ENCODE peak calls at places on chromosomes 2 and 18, in six cellular contexts. E is upper lobe of left lung, Y is HFF-Myc, Q is small intestine, V is AG04450, I is sigmoid colon. Z is an unnamed sample.

GRCh38 chr2:117562654-117563053 is 251.8 kb upstream of the DDX18 start:
- DNase-seq in E (no peak), Y (no peak), Q (no peak), V (no peak), I (no peak), Z (no peak)

GRCh38 chr2:139529045-139529444 is 748.9 kb upstream of the NXPH2 start:
- DNase-seq in E (no peak), Y (no peak), Q (no peak), V (no peak), I (no peak), Z (no peak)

GRCh38 chr2:105739408-105739807 is 5.3 kb upstream of the NCK2 start:
- DNase-seq in E (no peak), Y (no peak), Q (no peak), V (no peak), I (no peak), Z (no peak)

GRCh38 chr2:209368406-209368805 is 55.4 kb upstream of the MAP2 start:
- DNase-seq in E (no peak), Y (no peak), Q (no peak), V (no peak), I (no peak), Z (no peak)

GRCh38 chr18:67771271-67771670 is 254.8 kb upstream of the DSEL start:
- DNase-seq in E (no peak), Y (no peak), Q (no peak), V (no peak), I (no peak), Z (no peak)

GRCh38 chr2:165927353-165927752 is 26.2 kb downstream of the TTC21B start:
- DNase-seq in E (no peak), Y (no peak), Q (no peak), V (peak), I (no peak), Z (no peak)

GRCh38 chr2:76849086-76849485 is 673.1 kb downstream of the LRRTM4 start:
- DNase-seq in E (no peak), Y (no peak), Q (no peak), V (no peak), I (no peak), Z (no peak)

GRCh38 chr2:172445851-172446250 is 18.5 kb downstream of the ITGA6 start:
- DNase-seq in E (no peak), Y (no peak), Q (peak), V (no peak), I (no peak), Z (no peak)

GRCh38 chr2:216215991-216216390 is 106.8 kb downstream of the XRCC5 start:
- DNase-seq in E (no peak), Y (peak), Q (peak), V (no peak), I (no peak), Z (no peak)

GRCh38 chr2:45114221-45114955 is 105.1 kb upstream of the SIX2 start:
- DNase-seq in E (no peak), Y (no peak), Q (no peak), V (no peak), I (no peak), Z (no peak)

GRCh38 chr18:40313030-40313642 is 1641.9 kb upstream of the PIK3C3 start:
- DNase-seq in E (no peak), Y (no peak), Q (no peak), V (no peak), I (no peak), Z (no peak)

GRCh38 chr18:50507120-50507590 is 52.7 kb upstream of the MAPK4 start:
- DNase-seq in E (no peak), Y (no peak), Q (peak), V (no peak), I (peak), Z (no peak)

GRCh38 chr2:131062066-131062465 is 31.2 kb downstream of the FAM168B start:
- DNase-seq in E (no peak), Y (no peak), Q (no peak), V (no peak), I (no peak), Z (no peak)

GRCh38 chr2:152507941-152508340 is 173.0 kb downstream of the FMNL2 start:
- DNase-seq in E (no peak), Y (no peak), Q (no peak), V (no peak), I (no peak), Z (no peak)

GRCh38 chr2:10287766-10288165 is 14.9 kb upstream of the HPCAL1 start:
- DNase-seq in E (no peak), Y (no peak), Q (no peak), V (no peak), I (no peak), Z (no peak)

GRCh38 chr2:212015588-212015987 is 523.0 kb downstream of the ERBB4 start:
- DNase-seq in E (no peak), Y (no peak), Q (no peak), V (no peak), I (no peak), Z (no peak)

GRCh38 chr18:79058007-79058406 is 11.2 kb upstream of the ATP9B start:
- DNase-seq in E (no peak), Y (no peak), Q (no peak), V (no peak), I (no peak), Z (no peak)

GRCh38 chr2:148640767-148641166 is 3.8 kb upstream of the EPC2 start:
- DNase-seq in E (no peak), Y (no peak), Q (peak), V (no peak), I (no peak), Z (no peak)

GRCh38 chr2:241308267-241308666 is 7.2 kb downstream of the HDLBP start:
- DNase-seq in E (no peak), Y (no peak), Q (no peak), V (no peak), I (no peak), Z (peak)

GRCh38 chr2:19787134-19787533 is 114.6 kb downstream of the TTC32 start:
- DNase-seq in E (no peak), Y (no peak), Q (no peak), V (no peak), I (no peak), Z (no peak)

GRCh38 chr2:60677376-60677775 is 78.7 kb upstream of the PAPOLG start:
- DNase-seq in E (no peak), Y (no peak), Q (peak), V (no peak), I (no peak), Z (no peak)

GRCh38 chr2:35365859-35366258 is 989.7 kb upstream of the CRIM1 start:
- DNase-seq in E (no peak), Y (no peak), Q (no peak), V (no peak), I (no peak), Z (no peak)

GRCh38 chr2:106900130-106900529 is 14.2 kb upstream of the ST6GAL2 start:
- DNase-seq in E (no peak), Y (no peak), Q (no peak), V (no peak), I (no peak), Z (no peak)

GRCh38 chr2:133530645-133531044 is 37.6 kb downstream of the NCKAP5 start:
- DNase-seq in E (no peak), Y (no peak), Q (no peak), V (no peak), I (no peak), Z (no peak)

GRCh38 chr2:201994973-201995638 is 38.5 kb upstream of the FZD7 start:
- DNase-seq in E (no peak), Y (no peak), Q (no peak), V (no peak), I (no peak), Z (no peak)

GRCh38 chr18:22503803-22504202 is 86.1 kb upstream of the CTAGE1 start:
- DNase-seq in E (no peak), Y (peak), Q (no peak), V (peak), I (no peak), Z (no peak)

GRCh38 chr2:109215866-109216265 is 86.9 kb downstream of the SH3RF3 start:
- DNase-seq in E (no peak), Y (no peak), Q (no peak), V (no peak), I (no peak), Z (no peak)

GRCh38 chr2:221166283-221166682 is 405.8 kb downstream of the EPHA4 start:
- DNase-seq in E (no peak), Y (peak), Q (no peak), V (no peak), I (no peak), Z (no peak)

DNA sequence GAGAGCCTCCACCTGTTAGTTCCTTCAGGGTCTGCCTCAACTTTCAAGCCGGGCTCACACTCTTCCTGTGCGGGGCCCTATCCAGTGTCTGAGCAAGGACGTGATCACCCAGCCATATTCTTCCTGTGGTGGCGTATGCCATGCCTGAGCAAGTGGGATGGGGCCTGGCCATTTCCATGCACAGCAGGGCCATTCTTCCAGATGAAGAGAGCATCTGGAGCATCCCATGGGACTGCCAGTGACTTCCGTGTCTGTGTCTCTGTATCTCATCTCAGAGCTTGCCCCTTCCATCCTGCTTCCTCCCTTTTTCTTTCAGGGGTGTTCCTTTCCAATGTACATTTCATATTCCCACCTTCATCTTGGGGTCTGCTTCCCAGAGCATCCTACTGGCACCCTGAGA is 20.2 kb downstream of the SCG2 start:
- DNase-seq in E (no peak), Y (no peak), Q (no peak), V (no peak), I (no peak), Z (no peak)
- H3K4me3 ChIP-seq in E (no peak), Y (no peak), Q (no peak), V (no peak), I (no peak), Z (no peak)

DNA sequence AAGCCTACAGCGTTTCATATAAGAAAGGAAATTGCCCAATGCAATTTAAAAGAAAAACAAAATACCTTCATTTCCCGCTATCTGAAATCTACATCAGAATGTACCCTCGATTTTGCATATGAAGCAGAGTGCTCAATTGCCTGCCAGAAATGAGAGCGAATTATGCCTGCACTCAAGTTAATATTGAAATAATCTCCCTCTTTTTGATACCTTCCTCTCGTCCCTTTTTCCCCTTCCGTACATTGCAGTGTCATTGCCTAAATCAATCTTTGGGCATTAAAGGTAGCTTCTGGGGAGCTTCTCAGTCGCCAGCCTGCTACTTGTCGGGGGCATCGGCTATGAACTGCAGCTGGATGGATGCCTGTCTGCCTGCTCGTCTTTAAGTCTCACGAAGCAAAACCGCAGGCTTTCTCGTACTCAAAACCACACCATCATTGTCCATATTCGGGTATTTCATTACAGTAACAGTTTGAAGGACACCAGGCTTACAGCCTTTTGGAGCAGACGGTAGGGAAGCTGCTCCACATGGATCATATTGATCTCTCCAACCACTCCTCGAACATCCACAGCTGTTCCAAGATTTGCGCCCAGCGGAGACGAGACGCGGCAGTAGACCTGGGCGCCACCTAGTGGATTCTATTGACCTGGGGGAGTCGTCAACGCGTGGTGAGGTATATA is 64.0 kb upstream of the HNRNPA3 start:
- DNase-seq in E (no peak), Y (no peak), Q (peak), V (no peak), I (peak), Z (peak)
- H3K4me3 ChIP-seq in E (peak), Y (peak), Q (no peak), V (peak), I (peak), Z (peak)

GRCh38 chr2:38960609-38961320 is 71.1 kb downstream of the ARHGEF33 start:
- DNase-seq in E (no peak), Y (no peak), Q (no peak), V (no peak), I (peak), Z (no peak)
- H3K4me3 ChIP-seq in E (peak), Y (peak), Q (peak), V (peak), I (peak), Z (peak)

DNA sequence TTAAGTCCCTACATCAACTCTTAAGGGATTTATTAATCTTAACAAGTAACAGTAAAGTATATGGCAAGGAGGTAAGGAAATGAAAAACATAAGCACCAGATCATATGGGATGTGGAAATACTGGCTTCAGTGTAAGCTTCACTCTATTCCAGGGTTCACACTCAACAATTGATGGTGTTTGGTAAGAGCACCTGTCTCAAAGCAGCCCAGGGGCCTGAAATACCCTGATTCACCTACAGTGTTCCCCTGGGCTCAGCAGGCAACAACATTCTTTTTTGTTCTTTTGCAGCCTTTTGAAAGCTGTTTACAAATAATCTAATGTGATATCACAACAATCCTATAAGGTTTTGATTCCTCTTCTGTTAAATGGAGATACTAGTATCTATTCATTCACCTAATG is 1.2 kb upstream of the MLPH start:
- DNase-seq in E (no peak), Y (no peak), Q (no peak), V (no peak), I (no peak), Z (no peak)
- H3K4me3 ChIP-seq in E (peak), Y (peak), Q (no peak), V (peak), I (no peak), Z (peak)

DNA sequence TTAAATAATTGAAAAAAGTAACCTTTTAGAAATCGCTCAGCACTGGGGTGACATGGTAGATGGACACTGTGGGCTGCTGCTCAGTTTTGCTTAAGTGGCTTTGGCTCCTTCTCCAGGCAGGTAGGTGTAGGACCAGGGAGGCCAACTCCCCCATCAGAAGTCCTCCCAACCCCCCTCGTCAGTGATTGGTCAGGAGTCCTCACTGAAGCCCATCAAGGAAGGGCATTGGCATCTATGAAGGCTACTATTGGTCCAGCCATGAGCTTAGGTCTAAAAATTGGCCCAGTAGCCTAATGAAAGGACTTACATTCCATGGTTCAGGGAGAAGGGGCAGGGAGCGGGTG is 34.7 kb downstream of the ST3GAL5 start:
- DNase-seq in E (no peak), Y (no peak), Q (no peak), V (no peak), I (no peak), Z (no peak)
- H3K4me3 ChIP-seq in E (no peak), Y (no peak), Q (no peak), V (no peak), I (no peak), Z (no peak)

GRCh38 chr18:7330041-7330440 is 99.2 kb downstream of the LRRC30 start:
- DNase-seq in E (no peak), Y (no peak), Q (no peak), V (no peak), I (no peak), Z (no peak)
- H3K4me3 ChIP-seq in E (no peak), Y (no peak), Q (no peak), V (no peak), I (no peak), Z (no peak)

GRCh38 chr2:162073776-162074578 is at the start of gene DPP4:
- DNase-seq in E (peak), Y (no peak), Q (peak), V (no peak), I (peak), Z (no peak)
- H3K4me3 ChIP-seq in E (peak), Y (peak), Q (peak), V (peak), I (peak), Z (peak)